ENCODE peak calls at places on chromosomes 16 and 17, in eight cellular contexts. N, U, J, M, H, E, I and L are unnamed samples.
A peak's percentile ranks its signal among the peaks of the same experiment; 100 is the strongest.

GRCh38 chr17:62064791-62065563 is at the start of gene MED13:
- DNase-seq in N (peak; percentile 19), U (peak; percentile 44), J (peak; percentile 52), M (peak; percentile 65), H (peak; percentile 69), E (peak; percentile 47), I (peak; percentile 48), L (peak; percentile 71)

GRCh38 chr17:50533720-50534148 is 1.2 kb downstream of the EPN3 start:
- DNase-seq in N (peak; percentile 33), U (peak; percentile 77), J (peak; percentile 63), M (no peak), H (no peak), E (peak; percentile 60), I (no peak), L (no peak)

GRCh38 chr16:83899978-83900377 is 1.1 kb downstream of the MLYCD start:
- DNase-seq in N (no peak), U (no peak), J (no peak), M (no peak), H (no peak), E (no peak), I (no peak), L (no peak)

GRCh38 chr17:40345161-40346034 is 19.1 kb downstream of the GJD3 start:
- DNase-seq in N (peak; percentile 51), U (peak; percentile 81), J (peak; percentile 32), M (peak; percentile 44), H (peak; percentile 85), E (no peak), I (peak; percentile 84), L (no peak)

GRCh38 chr17:29169806-29170591 is 10.2 kb downstream of the MYO18A start:
- DNase-seq in N (no peak), U (no peak), J (no peak), M (no peak), H (no peak), E (no peak), I (no peak), L (no peak)

GRCh38 chr17:40484973-40485530 is 16.4 kb downstream of the TNS4 start:
- DNase-seq in N (no peak), U (no peak), J (no peak), M (no peak), H (no peak), E (no peak), I (no peak), L (no peak)

GRCh38 chr16:72131036-72131435 is 37.4 kb downstream of the DHX38 start:
- DNase-seq in N (no peak), U (peak; percentile 41), J (no peak), M (no peak), H (no peak), E (no peak), I (no peak), L (no peak)

GRCh38 chr16:67461600-67462278 is 19.2 kb downstream of the ATP6V0D1 start:
- DNase-seq in N (no peak), U (no peak), J (no peak), M (no peak), H (no peak), E (no peak), I (no peak), L (no peak)

GRCh38 chr17:67487506-67487905 is 110.4 kb downstream of the PITPNC1 start:
- DNase-seq in N (peak; percentile 47), U (no peak), J (no peak), M (no peak), H (no peak), E (no peak), I (no peak), L (no peak)

GRCh38 chr17:17089206-17089550 is 46.9 kb downstream of the MPRIP start:
- DNase-seq in N (no peak), U (no peak), J (no peak), M (no peak), H (no peak), E (no peak), I (no peak), L (no peak)

GRCh38 chr17:21268596-21269188 is 15.5 kb upstream of the NATD1 start:
- DNase-seq in N (no peak), U (no peak), J (no peak), M (no peak), H (no peak), E (no peak), I (no peak), L (no peak)

GRCh38 chr16:35147556-35148504 is 1688.4 kb downstream of the TP53TG3F start:
- DNase-seq in N (no peak), U (no peak), J (no peak), M (no peak), H (no peak), E (no peak), I (no peak), L (no peak)
- H3K9me3 ChIP-seq in N (peaks cover 44% of the 10 kb centered on the region), U (no peaks in the 10 kb centered on the region), J (no peaks in the 10 kb centered on the region), M (no peaks in the 10 kb centered on the region), H (peaks cover 5% of the 10 kb centered on the region), E (no peaks in the 10 kb centered on the region), I (no peaks in the 10 kb centered on the region), L (peaks cover 12% of the 10 kb centered on the region)

GRCh38 chr16:78656887-78657286 is 557.4 kb downstream of the WWOX start:
- DNase-seq in N (no peak), U (no peak), J (no peak), M (no peak), H (no peak), E (no peak), I (no peak), L (no peak)

GRCh38 chr16:78655481-78656114 is 556.1 kb downstream of the WWOX start:
- DNase-seq in N (no peak), U (no peak), J (no peak), M (no peak), H (no peak), E (no peak), I (no peak), L (no peak)

GRCh38 chr16:78660795-78661194 is 561.3 kb downstream of the WWOX start:
- DNase-seq in N (no peak), U (no peak), J (no peak), M (no peak), H (no peak), E (no peak), I (no peak), L (no peak)

GRCh38 chr16:78659668-78660217 is 560.3 kb downstream of the WWOX start:
- DNase-seq in N (no peak), U (no peak), J (no peak), M (no peak), H (no peak), E (no peak), I (no peak), L (no peak)

GRCh38 chr16:78659216-78659615 is 559.8 kb downstream of the WWOX start:
- DNase-seq in N (no peak), U (no peak), J (no peak), M (no peak), H (no peak), E (no peak), I (no peak), L (no peak)
- H3K9me3 ChIP-seq in N (peaks cover 22% of the 10 kb centered on the region), U (no peaks in the 10 kb centered on the region), J (no peaks in the 10 kb centered on the region), M (no peaks in the 10 kb centered on the region), H (no peaks in the 10 kb centered on the region), E (no peaks in the 10 kb centered on the region), I (no peaks in the 10 kb centered on the region), L (no peaks in the 10 kb centered on the region)

GRCh38 chr16:35788381-35788780 is 2329.0 kb downstream of the TP53TG3F start:
- DNase-seq in N (no peak), U (no peak), J (no peak), M (no peak), H (no peak), E (no peak), I (no peak), L (no peak)

GRCh38 chr16:35797811-35798210 is 2338.4 kb downstream of the TP53TG3F start:
- DNase-seq in N (no peak), U (no peak), J (no peak), M (no peak), H (no peak), E (no peak), I (no peak), L (no peak)

GRCh38 chr16:35795361-35796029 is 2336.1 kb downstream of the TP53TG3F start:
- DNase-seq in N (no peak), U (no peak), J (no peak), M (no peak), H (no peak), E (no peak), I (no peak), L (no peak)

GRCh38 chr16:35792516-35793285 is 2333.3 kb downstream of the TP53TG3F start:
- DNase-seq in N (no peak), U (no peak), J (no peak), M (no peak), H (no peak), E (no peak), I (no peak), L (no peak)
- H3K9me3 ChIP-seq in N (peaks cover 47% of the 10 kb centered on the region), U (no peaks in the 10 kb centered on the region), J (no peaks in the 10 kb centered on the region), M (peaks cover 4% of the 10 kb centered on the region), H (no peaks in the 10 kb centered on the region), E (no peaks in the 10 kb centered on the region), I (no peaks in the 10 kb centered on the region), L (peaks cover 5% of the 10 kb centered on the region)

GRCh38 chr16:3408561-3409197 is 7.7 kb downstream of the ZNF174 start:
- DNase-seq in N (no peak), U (no peak), J (no peak), M (no peak), H (no peak), E (no peak), I (no peak), L (no peak)
- H3K9me3 ChIP-seq in N (peaks cover 73% of the 10 kb centered on the region), U (peaks cover 9% of the 10 kb centered on the region), J (peaks cover 15% of the 10 kb centered on the region), M (peaks cover 48% of the 10 kb centered on the region), H (peaks cover 99% of the 10 kb centered on the region), E (no peaks in the 10 kb centered on the region), I (peaks cover 8% of the 10 kb centered on the region), L (peaks cover 42% of the 10 kb centered on the region)

DNA sequence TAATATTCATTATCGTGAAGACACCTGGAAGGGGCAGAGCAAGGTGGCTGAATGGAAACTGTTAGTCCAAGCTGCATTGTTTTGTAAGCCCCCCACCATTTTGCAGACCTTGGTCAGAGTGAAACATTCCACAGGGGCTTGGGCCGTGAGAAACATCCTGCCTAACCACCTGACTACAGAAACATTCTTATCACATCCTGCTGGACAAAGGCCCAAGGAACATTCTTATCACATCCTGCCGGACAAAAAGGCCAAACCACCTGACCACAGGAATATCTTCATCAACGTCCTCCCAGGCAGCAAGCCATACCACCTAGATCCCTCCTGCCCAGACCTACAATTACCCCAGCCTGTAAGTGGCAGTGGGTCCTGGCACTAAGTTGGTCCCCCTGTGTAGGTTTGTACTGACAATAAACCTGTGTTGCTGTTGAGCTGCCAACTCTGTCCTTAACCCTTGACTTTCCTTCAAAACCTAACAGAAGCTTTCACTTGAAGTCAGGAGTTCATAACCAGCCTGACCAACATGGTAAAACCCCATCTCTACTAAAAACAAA is 19.6 kb downstream of the ATF7IP2 start:
- DNase-seq in N (peak; percentile 10), U (peak; percentile 29), J (no peak), M (no peak), H (no peak), E (no peak), I (no peak), L (no peak)
- H3K9me3 ChIP-seq in N (peaks cover 13% of the 10 kb centered on the region), U (no peaks in the 10 kb centered on the region), J (peaks cover 8% of the 10 kb centered on the region), M (peaks cover 28% of the 10 kb centered on the region), H (peaks cover 16% of the 10 kb centered on the region), E (no peaks in the 10 kb centered on the region), I (no peaks in the 10 kb centered on the region), L (peaks cover 9% of the 10 kb centered on the region)

GRCh38 chr16:24573141-24573540 is 33.8 kb downstream of the RBBP6 start:
- DNase-seq in N (no peak), U (no peak), J (no peak), M (no peak), H (no peak), E (no peak), I (no peak), L (no peak)
- H3K9me3 ChIP-seq in N (peaks cover 2% of the 10 kb centered on the region), U (no peaks in the 10 kb centered on the region), J (no peaks in the 10 kb centered on the region), M (no peaks in the 10 kb centered on the region), H (no peaks in the 10 kb centered on the region), E (no peaks in the 10 kb centered on the region), I (no peaks in the 10 kb centered on the region), L (no peaks in the 10 kb centered on the region)